ENCODE peak calls at places on chromosome 15, in four cellular contexts. I, C, R and M are unnamed samples.

GRCh38 chr15:50059883-50060282 is 59.1 kb downstream of the ATP8B4 start:
- DNase-seq in I (no peak), C (no peak), R (no peak), M (peak; percentile 60)

GRCh38 chr15:63514533-63514943 is 10.1 kb downstream of the USP3 start:
- DNase-seq in I (no peak), C (no peak), R (no peak), M (peak; percentile 90)

GRCh38 chr15:63157891-63158431 is 684 bp upstream of the RPS27L start:
- DNase-seq in I (peak; percentile 71), C (peak; percentile 49), R (peak; percentile 53), M (peak; percentile 95)

GRCh38 chr15:66153549-66154415 is 99.8 kb downstream of the MEGF11 start:
- DNase-seq in I (no peak), C (no peak), R (peak; percentile 98), M (no peak)

GRCh38 chr15:81069356-81069755 is 64.7 kb upstream of the CFAP161 start:
- DNase-seq in I (no peak), C (no peak), R (no peak), M (no peak)

GRCh38 chr15:59996498-59997041 is 7.5 kb upstream of the FOXB1 start:
- DNase-seq in I (no peak), C (no peak), R (no peak), M (no peak)

GRCh38 chr15:99692825-99693224 is 40.4 kb downstream of the LYSMD4 start:
- DNase-seq in I (no peak), C (no peak), R (no peak), M (no peak)

GRCh38 chr15:70490148-70490837 is 273.1 kb downstream of the UACA start:
- DNase-seq in I (no peak), C (no peak), R (no peak), M (no peak)

GRCh38 chr15:58457466-58457965 is 25.7 kb downstream of the LIPC start:
- DNase-seq in I (no peak), C (no peak), R (no peak), M (peak; percentile 90)

GRCh38 chr15:75350601-75351331 is 3.9 kb downstream of the NEIL1 start:
- DNase-seq in I (no peak), C (no peak), R (no peak), M (no peak)

GRCh38 chr15:99618941-99619411 is 53.2 kb downstream of the MEF2A start:
- DNase-seq in I (no peak), C (no peak), R (no peak), M (peak; percentile 53)

GRCh38 chr15:70447927-70448698 is 315.2 kb downstream of the UACA start:
- DNase-seq in I (no peak), C (no peak), R (no peak), M (no peak)

GRCh38 chr15:31408724-31409123 is 82.1 kb downstream of the KLF13 start:
- DNase-seq in I (no peak), C (no peak), R (no peak), M (no peak)

GRCh38 chr15:33722005-33722672 is 246.2 kb upstream of the CHRM5 start:
- DNase-seq in I (no peak), C (no peak), R (peak; percentile 13), M (peak; percentile 83)

GRCh38 chr15:41727143-41727542 is 47.1 kb upstream of the MAPKBP1 start:
- DNase-seq in I (no peak), C (no peak), R (no peak), M (peak; percentile 14)

GRCh38 chr15:88661041-88661765 is 22.4 kb downstream of the ISG20 start:
- DNase-seq in I (peak; percentile 36), C (no peak), R (no peak), M (peak; percentile 63)

GRCh38 chr15:71629761-71630499 is 180.4 kb upstream of the NR2E3 start:
- DNase-seq in I (no peak), C (no peak), R (no peak), M (no peak)

GRCh38 chr15:79283252-79284048 is 928 bp downstream of the ANKRD34C start:
- DNase-seq in I (no peak), C (peak; percentile 36), R (no peak), M (peak; percentile 57)

GRCh38 chr15:70535071-70535954 is 228.0 kb downstream of the UACA start:
- DNase-seq in I (peak; percentile 44), C (no peak), R (peak; percentile 31), M (no peak)

GRCh38 chr15:84748274-84749110 is at the start of gene ZNF592:
- DNase-seq in I (peak; percentile 74), C (peak; percentile 89), R (peak; percentile 84), M (peak; percentile 88)

GRCh38 chr15:45205192-45205591 is 17.4 kb upstream of the SHF start:
- DNase-seq in I (no peak), C (no peak), R (peak; percentile 79), M (peak; percentile 86)

GRCh38 chr15:101175396-101175795 is 76.5 kb downstream of the CHSY1 start:
- DNase-seq in I (no peak), C (no peak), R (no peak), M (no peak)

GRCh38 chr15:101172421-101173097 is 79.3 kb downstream of the CHSY1 start:
- DNase-seq in I (no peak), C (no peak), R (no peak), M (no peak)

GRCh38 chr15:101173233-101174119 is 78.4 kb downstream of the CHSY1 start:
- DNase-seq in I (no peak), C (no peak), R (no peak), M (no peak)

GRCh38 chr15:101176625-101177024 is 75.2 kb downstream of the CHSY1 start:
- DNase-seq in I (no peak), C (no peak), R (no peak), M (peak; percentile 32)

DNA sequence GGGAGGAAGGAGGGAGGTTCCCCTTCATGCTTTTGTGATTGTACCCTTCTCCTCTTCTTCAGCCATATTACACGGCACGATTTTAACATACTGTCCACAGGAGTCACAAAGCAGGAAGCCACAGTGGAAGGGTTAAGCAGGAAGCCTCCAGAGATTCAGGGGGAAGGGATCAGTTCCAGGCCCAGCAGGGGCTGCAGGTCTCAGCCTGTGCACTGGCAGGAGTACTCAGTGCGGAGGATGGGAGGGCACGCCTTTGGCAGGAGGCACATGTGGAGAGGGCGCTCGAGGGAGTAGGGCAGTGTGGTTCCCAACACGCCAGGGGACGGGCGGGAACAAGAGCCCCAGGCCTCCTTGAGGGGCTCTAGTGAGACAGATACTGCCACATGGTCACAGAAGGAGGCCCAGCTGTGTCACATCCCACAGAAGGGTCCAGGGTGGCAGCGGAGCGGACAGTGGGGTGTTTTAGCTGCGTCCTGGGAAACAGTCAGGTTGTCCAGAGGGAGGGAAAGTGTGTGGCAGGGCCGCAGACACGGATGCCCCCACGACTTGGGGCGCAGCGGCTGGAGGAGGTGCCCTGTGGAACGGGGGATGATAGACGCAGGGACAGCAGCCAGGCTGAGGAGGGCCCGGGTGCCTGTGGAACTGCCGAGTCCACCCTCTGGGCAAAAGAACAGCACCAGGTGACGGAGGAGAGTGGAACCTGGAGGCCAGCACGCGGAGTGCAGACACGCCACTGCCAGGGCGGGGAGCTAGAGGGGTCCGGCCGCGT is 77.5 kb downstream of the CHSY1 start:
- DNase-seq in I (no peak), C (no peak), R (no peak), M (no peak)
- H3K4me1 ChIP-seq in I (peaks cover 39% of the 10 kb centered on the region), C (peaks cover 2% of the 10 kb centered on the region), R (no peaks in the 10 kb centered on the region), M (peaks cover 33% of the 10 kb centered on the region)

GRCh38 chr15:39501366-39501765 is 79.5 kb upstream of the THBS1 start:
- DNase-seq in I (no peak), C (no peak), R (no peak), M (no peak)
- H3K4me1 ChIP-seq in I (peaks cover 18% of the 10 kb centered on the region), C (peaks cover 17% of the 10 kb centered on the region), R (no peaks in the 10 kb centered on the region), M (peaks cover 54% of the 10 kb centered on the region)

GRCh38 chr15:68794869-68795268 is 25.8 kb downstream of the ANP32A start:
- DNase-seq in I (no peak), C (no peak), R (no peak), M (peak; percentile 38)

GRCh38 chr15:68791431-68792283 is 29.0 kb downstream of the ANP32A start:
- DNase-seq in I (no peak), C (no peak), R (peak; percentile 40), M (no peak)

GRCh38 chr15:68793776-68794175 is 26.9 kb downstream of the ANP32A start:
- DNase-seq in I (no peak), C (no peak), R (no peak), M (no peak)

GRCh38 chr15:68794307-68794706 is 26.4 kb downstream of the ANP32A start:
- DNase-seq in I (no peak), C (no peak), R (no peak), M (no peak)

GRCh38 chr15:68792901-68793766 is 27.6 kb downstream of the ANP32A start:
- DNase-seq in I (no peak), C (no peak), R (no peak), M (no peak)
- H3K4me1 ChIP-seq in I (peaks cover 100% of the 10 kb centered on the region), C (peaks cover 18% of the 10 kb centered on the region), R (peaks cover 76% of the 10 kb centered on the region), M (peaks cover 15% of the 10 kb centered on the region)

DNA sequence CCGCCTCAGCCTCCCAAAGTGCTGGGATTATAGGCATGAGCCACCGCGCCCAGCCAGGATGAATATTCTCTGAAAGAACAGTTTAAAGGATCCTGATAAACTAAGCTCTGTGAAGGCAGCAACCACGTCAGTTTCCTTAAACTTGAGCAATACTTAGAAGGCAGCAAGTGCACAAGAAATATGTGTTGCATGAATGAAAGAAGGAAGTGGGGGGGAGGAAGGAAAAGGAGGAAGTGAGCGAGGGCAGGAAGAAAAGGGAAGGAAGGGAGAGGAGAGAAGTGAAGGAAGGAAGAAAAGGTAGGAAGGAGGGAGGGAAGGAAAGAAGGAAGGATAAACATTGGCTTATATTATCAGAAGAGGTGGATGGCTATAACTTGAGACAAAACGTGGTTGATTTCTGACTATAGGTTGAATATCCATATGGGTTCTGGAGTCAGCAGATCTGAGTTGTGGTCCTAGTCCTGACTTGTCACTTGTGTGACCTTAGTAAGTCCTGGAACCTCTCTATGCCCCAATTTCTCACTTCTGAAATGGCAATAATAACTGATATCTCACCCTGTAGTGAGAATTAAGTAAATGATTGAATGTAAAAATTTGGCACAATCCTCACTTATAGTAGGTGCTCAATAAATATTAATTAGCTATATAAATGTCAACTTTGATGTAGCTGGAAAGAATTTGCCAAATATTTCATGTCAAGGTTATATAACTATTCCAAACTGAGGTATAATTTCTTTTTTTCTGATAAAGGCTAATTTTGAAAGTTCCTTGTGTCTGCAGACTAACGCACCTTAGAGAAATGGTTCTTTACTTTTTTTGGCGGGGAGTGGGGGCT is 12.0 kb upstream of the SEMA4B start:
- DNase-seq in I (no peak), C (no peak), R (no peak), M (no peak)
- H3K4me1 ChIP-seq in I (peaks cover 46% of the 10 kb centered on the region), C (peaks cover 22% of the 10 kb centered on the region), R (peaks cover 64% of the 10 kb centered on the region), M (peaks cover 4% of the 10 kb centered on the region)